ENCODE peak calls at places on chromosomes 11 and 22, in four cellular contexts. G is HepG2, B is trophoblast cell, M is thoracic aorta. Z is an unnamed sample.

GRCh38 chr11:76918941-76919386 is 58.2 kb downstream of the ACER3 start:
- DNase-seq in B (peak; percentile 35), M (no peak), G (peak; percentile 58), Z (no peak)

GRCh38 chr11:71283960-71284359 is 31.6 kb upstream of the SHANK2 start:
- DNase-seq in B (peak; percentile 94), M (no peak), G (peak; percentile 62), Z (no peak)

GRCh38 chr11:118343981-118344521 is at the start of gene CD3G:
- DNase-seq in G (no peak), M (no peak), B (no peak), Z (peak; percentile 77)

GRCh38 chr11:67666676-67667489 is 7.5 kb downstream of the ALDH3B2 start:
- DNase-seq in G (no peak), B (no peak), M (no peak), Z (no peak)

GRCh38 chr22:27804683-27805297 is 3.2 kb upstream of the MN1 start:
- DNase-seq in B (peak; percentile 24), M (no peak), G (peak; percentile 44), Z (peak; percentile 41)

GRCh38 chr22:44407404-44408226 is 90.4 kb downstream of the RTL6 start:
- DNase-seq in M (no peak), G (no peak), B (no peak), Z (no peak)

GRCh38 chr11:121236115-121237001 is 56.2 kb upstream of the SC5D start:
- DNase-seq in M (no peak), B (peak; percentile 34), G (no peak), Z (no peak)

GRCh38 chr22:37503850-37504249 is 15.4 kb downstream of the CARD10 start:
- DNase-seq in M (no peak), B (no peak), G (peak; percentile 38), Z (no peak)

GRCh38 chr11:100957499-100957898 is 172.1 kb downstream of the PGR start:
- DNase-seq in B (no peak), M (no peak), G (no peak), Z (no peak)

GRCh38 chr22:17952273-17952801 is 72.0 kb downstream of the MICAL3 start:
- DNase-seq in B (no peak), M (no peak), G (no peak), Z (no peak)

GRCh38 chr11:27649800-27650199 is 50.5 kb downstream of the BDNF start:
- DNase-seq in M (no peak), G (no peak), B (no peak), Z (no peak)

GRCh38 chr11:134510171-134510570 is 98.1 kb upstream of the B3GAT1 start:
- DNase-seq in G (no peak), M (no peak), B (no peak), Z (no peak)

GRCh38 chr22:29306830-29307657 is 594 bp downstream of the GAS2L1 start:
- DNase-seq in M (no peak), G (peak; percentile 39), B (peak; percentile 76), Z (no peak)

GRCh38 chr11:122746050-122746478 is 90.5 kb downstream of the UBASH3B start:
- DNase-seq in B (no peak), G (no peak), M (no peak), Z (peak; percentile 42)

GRCh38 chr11:20131744-20132666 is 28.3 kb downstream of the DBX1 start:
- DNase-seq in M (no peak), B (peak; percentile 46), G (peak; percentile 35), Z (peak; percentile 42)

GRCh38 chr22:18021431-18021830 is 2.9 kb downstream of the MICAL3 start:
- DNase-seq in M (no peak), B (no peak), G (no peak), Z (no peak)

GRCh38 chr11:46725338-46726205 is 6.6 kb downstream of the F2 start:
- DNase-seq in M (no peak), B (no peak), G (no peak), Z (no peak)

GRCh38 chr11:90204832-90205646 is 17.8 kb downstream of the CHORDC1 start:
- DNase-seq in G (peak; percentile 66), B (peak; percentile 30), M (no peak), Z (no peak)

GRCh38 chr11:122394326-122394725 is 261.2 kb upstream of the UBASH3B start:
- DNase-seq in M (no peak), G (no peak), B (no peak), Z (no peak)

GRCh38 chr11:34427171-34427805 is 11.4 kb upstream of the CAT start:
- DNase-seq in B (peak; percentile 19), M (no peak), G (peak; percentile 94), Z (no peak)

GRCh38 chr11:34345991-34346480 is 11.8 kb downstream of the ABTB2 start:
- DNase-seq in M (no peak), B (no peak), G (no peak), Z (no peak)

GRCh38 chr22:40635008-40635939 is 1.2 kb downstream of the MRTFA start:
- DNase-seq in M (no peak), G (no peak), B (no peak), Z (no peak)

GRCh38 chr22:45290410-45290936 is 5.7 kb downstream of the UPK3A start:
- DNase-seq in G (no peak), M (no peak), B (peak; percentile 27), Z (no peak)

GRCh38 chr11:95089620-95090542 is at the start of gene ENDOD1:
- DNase-seq in M (no peak), B (peak; percentile 82), G (peak; percentile 57), Z (peak; percentile 88)

GRCh38 chr11:2672553-2673249 is 27.1 kb downstream of the KCNQ1OT1 start:
- DNase-seq in M (no peak), B (no peak), G (no peak), Z (no peak)

GRCh38 chr11:63598556-63598955 is 15.7 kb downstream of the PLAAT3 start:
- DNase-seq in B (no peak), G (no peak), M (no peak), Z (no peak)

GRCh38 chr11:11243790-11244469 is 109.1 kb downstream of the CSNK2A3 start:
- DNase-seq in G (no peak), M (no peak), B (no peak), Z (no peak)

GRCh38 chr22:26314656-26315055 is 114.4 kb upstream of the ASPHD2 start:
- DNase-seq in B (no peak), M (no peak), G (no peak), Z (no peak)

GRCh38 chr11:2834893-2835767 is 50.4 kb downstream of the CDKN1C start:
- DNase-seq in B (peak; percentile 62), M (no peak), G (peak; percentile 27), Z (no peak)

DNA sequence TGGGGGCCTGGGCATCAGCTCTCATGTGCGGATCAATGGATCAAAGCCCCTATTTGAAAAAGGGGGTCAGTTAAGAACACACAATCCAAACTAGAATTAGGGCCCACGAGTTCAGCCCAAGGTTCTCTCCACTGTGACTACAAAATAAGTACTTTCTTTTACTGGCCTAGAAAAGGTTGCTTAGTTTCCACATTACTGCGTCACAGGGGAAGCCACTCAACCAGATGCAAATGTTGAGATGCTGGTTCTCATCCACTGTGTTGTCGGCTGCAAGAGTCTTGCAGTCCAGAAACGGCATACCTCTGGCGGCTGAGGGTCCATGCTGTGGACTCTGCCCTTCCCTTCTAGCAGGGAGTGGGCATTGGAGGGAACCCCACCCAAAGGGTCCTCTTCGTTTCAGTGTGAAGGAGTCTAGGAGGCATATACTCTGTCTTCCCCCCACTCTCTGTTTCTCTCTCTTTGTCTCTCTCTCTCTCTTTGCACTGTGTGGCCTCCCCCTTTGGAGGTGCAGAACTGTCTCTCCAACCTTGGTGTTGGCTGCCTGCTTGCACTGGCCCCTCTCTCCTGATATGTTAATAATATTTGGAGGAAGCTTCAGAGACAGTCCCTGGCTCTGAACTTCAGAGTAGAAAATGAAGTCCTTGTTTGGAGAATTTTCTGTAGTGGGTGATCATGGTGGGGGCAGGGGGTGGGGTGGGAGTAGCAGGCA is 99.1 kb upstream of the NNMT start:
- DNase-seq in M (no peak), G (no peak), B (no peak), Z (no peak)
- H3K4me1 ChIP-seq in M (peaks cover 93% of the 10 kb centered on the region), G (no peaks in the 10 kb centered on the region), B (peaks cover 8% of the 10 kb centered on the region), Z (no peaks in the 10 kb centered on the region)

GRCh38 chr11:93528252-93528651 is 14.9 kb downstream of the SMCO4 start:
- DNase-seq in B (no peak), G (no peak), M (no peak), Z (no peak)

GRCh38 chr11:93528757-93529639 is 14.2 kb downstream of the SMCO4 start:
- DNase-seq in B (no peak), G (no peak), M (no peak), Z (no peak)

GRCh38 chr11:93532285-93532789 is 10.9 kb downstream of the SMCO4 start:
- DNase-seq in B (no peak), G (no peak), M (no peak), Z (no peak)

GRCh38 chr11:93529707-93530467 is 13.3 kb downstream of the SMCO4 start:
- DNase-seq in B (no peak), G (peak; percentile 74), M (no peak), Z (no peak)

DNA sequence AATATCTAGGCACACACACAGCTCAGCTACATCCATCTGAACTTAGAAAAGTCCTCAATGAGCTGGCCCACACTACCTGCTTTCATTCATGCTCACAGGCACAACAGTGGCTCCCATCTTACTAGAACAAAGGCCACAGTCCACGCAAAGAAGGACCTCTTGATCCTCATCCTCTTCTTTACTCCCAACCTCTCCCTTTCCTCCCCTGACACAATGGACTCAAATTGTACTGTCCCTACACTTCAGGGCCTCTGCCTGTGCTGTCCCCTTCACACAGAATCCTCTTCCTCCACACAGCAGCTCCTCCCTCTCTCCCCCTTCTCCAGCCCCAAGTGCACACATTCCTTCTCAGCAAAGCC is 12.7 kb downstream of the SMCO4 start:
- DNase-seq in B (no peak), G (no peak), M (no peak), Z (no peak)
- H3K27ac ChIP-seq in B (no peak overlapping the region), G (peak overlapping the region; percentile 75), M (peak overlapping the region; percentile 80), Z (no peak overlapping the region)

GRCh38 chr22:38837414-38837813 is 6.4 kb downstream of the NPTXR start:
- DNase-seq in B (no peak), G (no peak), M (no peak), Z (no peak)
- H3K4me3 ChIP-seq in B (no peak overlapping the region), G (no peak overlapping the region), M (no peak overlapping the region), Z (no peak overlapping the region)

GRCh38 chr11:12281571-12282478 is 95.5 kb upstream of the PARVA start:
- DNase-seq in G (peak; percentile 65), B (peak; percentile 71), M (peak; percentile 68), Z (peak; percentile 63)
- H3K4me1 ChIP-seq in G (peaks cover 12% of the 10 kb centered on the region), B (peaks cover 23% of the 10 kb centered on the region), M (peaks cover 59% of the 10 kb centered on the region), Z (no peaks in the 10 kb centered on the region)

GRCh38 chr11:35617316-35617686 is 959 bp upstream of the FJX1 start:
- DNase-seq in G (no peak), B (no peak), M (no peak), Z (no peak)

GRCh38 chr11:35614949-35615569 is 3.2 kb upstream of the FJX1 start:
- DNase-seq in B (no peak), G (no peak), M (no peak), Z (no peak)

GRCh38 chr11:35617687-35618496 is at the start of gene FJX1:
- DNase-seq in B (peak; percentile 52), M (no peak), G (peak; percentile 17), Z (peak; percentile 38)

GRCh38 chr11:35618497-35619029 is 303 bp downstream of the FJX1 start:
- DNase-seq in M (no peak), B (no peak), G (no peak), Z (peak; percentile 12)

GRCh38 chr11:35615911-35616900 is 2.1 kb upstream of the FJX1 start:
- DNase-seq in B (no peak), G (peak; percentile 27), M (no peak), Z (no peak)
- H3K27ac ChIP-seq in B (no peak overlapping the region), G (no peak overlapping the region), M (no peak overlapping the region), Z (no peak overlapping the region)

Z was measured in naive thymus-derived CD4-positive, alpha-beta T cell.